ENCODE peak calls at places on chromosomes 16 and 17, in nine cellular contexts. Z is transverse colon, P is prostate gland, H is SK-N-SH, N is sigmoid colon, U is HL-60, W is esophagus muscularis mucosa, V is GM12878, M is K562. E is an unnamed sample.

GRCh38 chr16:82004651-82005490 is 6.4 kb downstream of the SDR42E1 start:
- DNase-seq in U (no peak), W (no peak), P (no peak), H (peak), N (no peak), Z (no peak), M (no peak), V (no peak), E (no peak)

GRCh38 chr17:18158022-18158600 is 25.5 kb upstream of the ALKBH5 start:
- DNase-seq in M (peak), W (peak), H (no peak), P (peak), V (peak), Z (peak), U (peak), N (peak), E (peak)

GRCh38 chr16:17921357-17921978 is 415.1 kb downstream of the NPIPA8 start:
- DNase-seq in W (no peak), N (no peak), Z (peak), U (peak), P (peak), V (no peak), M (peak), H (peak), E (no peak)

GRCh38 chr17:64259922-64260321 is 3.1 kb downstream of the TEX2 start:
- DNase-seq in P (no peak), M (no peak), W (no peak), V (no peak), H (no peak), Z (no peak), N (no peak), U (peak), E (no peak)

GRCh38 chr17:74466111-74466784 is at the start of gene CD300A:
- DNase-seq in W (no peak), N (no peak), V (no peak), M (no peak), Z (no peak), H (no peak), U (peak), P (no peak), E (peak)

GRCh38 chr17:76296186-76296585 is 11.9 kb downstream of the QRICH2 start:
- DNase-seq in W (no peak), U (no peak), M (no peak), N (no peak), Z (no peak), H (no peak), V (no peak), P (no peak), E (no peak)

GRCh38 chr16:17802566-17802965 is 331.8 kb upstream of the XYLT1 start:
- DNase-seq in U (no peak), P (no peak), N (no peak), Z (no peak), V (no peak), W (peak), M (no peak), H (no peak), E (no peak)

GRCh38 chr16:9297437-9298113 is 206.1 kb downstream of the HAPSTR1 start:
- DNase-seq in H (peak), N (peak), P (peak), M (peak), Z (no peak), U (no peak), V (no peak), W (no peak), E (no peak)

GRCh38 chr16:82252582-82252981 is 82.6 kb upstream of the MPHOSPH6 start:
- DNase-seq in H (no peak), M (no peak), W (no peak), V (no peak), Z (no peak), N (no peak), P (no peak), U (no peak), E (no peak)

GRCh38 chr16:27245276-27246231 is 23.0 kb downstream of the NSMCE1 start:
- DNase-seq in M (peak), N (peak), P (no peak), Z (no peak), W (no peak), U (no peak), V (no peak), H (no peak), E (no peak)

GRCh38 chr16:50670476-50670875 is 10.6 kb downstream of the SNX20 start:
- DNase-seq in U (no peak), M (no peak), P (no peak), W (no peak), N (no peak), H (no peak), V (no peak), Z (no peak), E (peak)

GRCh38 chr16:75095637-75096036 is 20.9 kb downstream of the LDHD start:
- DNase-seq in V (no peak), M (no peak), P (no peak), Z (no peak), H (no peak), W (no peak), N (no peak), U (no peak), E (no peak)

GRCh38 chr16:6611535-6611934 is 721.1 kb upstream of the RBFOX1 start:
- DNase-seq in M (peak), V (no peak), W (no peak), U (no peak), Z (no peak), P (no peak), N (no peak), H (no peak), E (no peak)

GRCh38 chr17:19678581-19679418 is 30.2 kb downstream of the ALDH3A2 start:
- DNase-seq in P (no peak), M (no peak), V (no peak), U (no peak), W (no peak), H (no peak), Z (no peak), N (no peak), E (no peak)

GRCh38 chr16:49356728-49357488 is 16.7 kb upstream of the C16orf78 start:
- DNase-seq in P (no peak), Z (peak), W (no peak), H (no peak), U (no peak), N (no peak), V (no peak), M (no peak), E (no peak)

GRCh38 chr16:12358898-12359297 is 382.4 kb downstream of the SNX29 start:
- DNase-seq in Z (no peak), H (no peak), U (no peak), V (no peak), W (no peak), M (no peak), N (no peak), P (no peak), E (no peak)

GRCh38 chr16:57727610-57728009 is 8.0 kb upstream of the KATNB1 start:
- DNase-seq in P (no peak), U (no peak), W (no peak), Z (no peak), N (no peak), V (no peak), M (no peak), H (no peak), E (peak)

DNA sequence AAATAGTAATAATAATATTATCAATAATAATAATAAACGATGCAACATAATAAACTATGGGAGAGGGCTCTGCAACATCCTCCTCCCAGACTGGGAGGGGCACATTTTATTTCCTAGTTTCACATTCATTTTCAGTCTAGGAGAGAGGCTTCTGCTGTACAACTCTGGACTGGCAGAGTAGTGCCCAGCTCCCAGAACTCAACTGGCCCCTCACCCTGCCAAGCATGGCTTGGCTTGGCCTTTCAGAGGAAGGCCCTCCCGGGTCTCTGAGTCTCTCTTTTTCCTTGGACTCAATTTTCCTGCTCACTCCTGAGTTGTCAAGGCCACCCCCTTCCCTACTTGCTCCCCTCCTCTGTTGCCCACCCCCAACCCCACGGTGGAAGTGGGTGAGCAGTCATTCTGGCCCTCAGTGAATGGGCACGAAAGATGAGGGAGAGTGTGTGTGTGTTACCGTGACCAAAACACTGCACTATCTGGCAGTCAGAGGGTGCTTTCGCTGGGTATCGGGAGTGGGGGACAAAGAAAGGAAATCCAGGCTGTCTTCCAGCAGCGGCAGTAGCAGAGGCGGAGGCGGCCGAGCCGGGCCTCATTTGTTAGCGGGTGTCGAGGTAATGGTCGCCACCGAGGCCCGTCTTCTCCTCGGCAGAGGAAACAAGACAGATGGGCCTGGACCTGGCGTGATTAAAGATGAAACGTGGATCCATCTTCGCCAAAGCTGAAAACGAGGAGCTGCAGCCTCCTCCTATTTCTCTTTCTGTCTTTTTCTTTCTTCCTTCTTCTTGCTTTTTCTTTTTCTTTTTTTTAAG is 2.3 kb downstream of the HOXB4 start:
- DNase-seq in Z (no peak), V (no peak), U (no peak), N (no peak), P (no peak), M (peak), W (no peak), H (no peak), E (no peak)
- H3K4me3 ChIP-seq in Z (peak), V (no peak), U (no peak), N (peak), P (no peak), M (peak), W (peak), H (no peak), E (peak)

DNA sequence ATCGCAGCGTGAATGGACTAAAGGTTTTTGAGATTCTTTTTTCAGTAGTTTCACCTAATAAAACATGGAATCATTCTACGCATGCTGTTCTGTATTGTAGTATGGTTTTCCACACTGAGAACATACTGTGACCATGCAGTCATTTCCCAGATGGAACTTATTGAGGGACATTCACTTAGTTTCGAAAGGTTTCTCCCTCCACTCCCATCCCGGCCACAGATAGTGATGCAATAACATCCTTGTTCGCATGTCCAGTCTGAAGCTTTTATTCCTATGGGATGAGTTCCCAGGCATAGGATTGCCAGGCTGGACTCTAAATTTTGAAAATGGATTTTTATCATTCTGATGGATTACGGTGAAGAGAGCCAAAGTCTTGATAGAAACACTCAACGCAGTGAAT is 420.4 kb downstream of the WWOX start:
- DNase-seq in U (no peak), Z (no peak), H (no peak), N (no peak), W (no peak), P (no peak), M (no peak), V (no peak), E (no peak)
- TF ChIP-seq POLR2AphosphoS5 in U (no peak), Z (no peak), H (no peak), N (no peak), W (no peak), P (no peak), M (no peak), V (no peak), E (no peak)

DNA sequence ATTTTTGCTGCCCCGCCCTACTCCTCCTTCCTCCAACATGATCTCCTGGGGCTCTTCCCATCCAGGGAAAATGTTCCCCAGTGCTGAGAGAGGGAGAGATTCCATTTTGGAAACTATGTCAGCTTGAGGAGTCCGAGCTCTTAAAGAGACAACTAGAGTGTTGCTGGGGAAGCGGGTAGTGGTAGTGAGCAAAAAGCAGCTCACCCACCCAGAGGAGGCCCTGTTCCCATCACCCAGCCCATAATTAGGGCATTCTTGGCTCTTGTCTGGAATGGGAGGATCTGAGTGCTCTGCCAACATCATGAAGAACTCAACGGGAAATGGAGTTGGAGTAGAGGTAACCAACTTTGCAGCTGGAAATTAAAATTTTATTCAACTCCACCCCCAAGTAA is 9.1 kb upstream of the MSL1 start:
- DNase-seq in H (no peak), N (peak), W (no peak), P (no peak), M (no peak), V (no peak), U (no peak), Z (no peak), E (no peak)
- H3K4me3 ChIP-seq in H (no peak), N (peak), W (peak), P (no peak), M (no peak), V (no peak), U (no peak), Z (no peak), E (no peak)

GRCh38 chr16:54140788-54141136 is 145.8 kb downstream of the IRX3 start:
- DNase-seq in N (no peak), M (no peak), P (no peak), Z (no peak), H (no peak), V (no peak), W (no peak), U (no peak), E (no peak)
- TF ChIP-seq POLR2AphosphoS5 in N (no peak), M (no peak), P (no peak), Z (no peak), H (no peak), V (no peak), W (no peak), U (no peak), E (no peak)

GRCh38 chr17:78379134-78379497 is 667 bp downstream of the PGS1 start:
- DNase-seq in V (no peak), U (no peak), W (no peak), M (no peak), N (no peak), Z (no peak), H (no peak), P (no peak), E (no peak)

GRCh38 chr17:78381601-78382168 is 3.2 kb downstream of the PGS1 start:
- DNase-seq in N (no peak), M (peak), W (no peak), P (no peak), Z (no peak), U (peak), H (no peak), V (no peak), E (no peak)

GRCh38 chr17:78377858-78378224 is 608 bp upstream of the PGS1 start:
- DNase-seq in Z (no peak), M (no peak), P (no peak), N (no peak), U (no peak), V (no peak), W (no peak), H (no peak), E (peak)

GRCh38 chr17:78378225-78379133 is at the start of gene PGS1:
- DNase-seq in P (peak), U (peak), V (no peak), Z (peak), W (no peak), H (peak), N (peak), M (peak), E (peak)

DNA sequence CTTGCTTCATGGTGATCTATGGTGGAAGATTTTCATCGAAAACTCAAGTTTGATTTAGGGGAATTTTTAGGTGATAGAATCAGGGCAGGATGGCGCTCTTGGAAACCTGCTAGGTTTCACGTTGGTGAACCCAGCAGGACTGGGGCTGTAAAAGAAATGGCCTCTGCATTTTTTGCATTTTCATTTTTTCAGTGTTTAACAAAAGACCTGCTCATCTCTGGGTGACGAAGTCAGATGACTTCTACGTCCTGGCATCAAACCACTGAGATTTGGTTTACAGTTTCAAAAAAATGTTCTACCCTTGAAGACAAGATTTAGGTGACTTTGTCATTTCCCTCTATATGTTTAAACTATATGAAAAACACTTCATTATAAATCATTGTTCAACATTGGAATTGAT is 1.9 kb downstream of the PGS1 start:
- DNase-seq in M (no peak), P (no peak), V (no peak), U (no peak), W (no peak), Z (no peak), H (no peak), N (no peak), E (no peak)
- H3K4me3 ChIP-seq in M (no peak), P (no peak), V (peak), U (peak), W (no peak), Z (no peak), H (no peak), N (no peak), E (no peak)

DNA sequence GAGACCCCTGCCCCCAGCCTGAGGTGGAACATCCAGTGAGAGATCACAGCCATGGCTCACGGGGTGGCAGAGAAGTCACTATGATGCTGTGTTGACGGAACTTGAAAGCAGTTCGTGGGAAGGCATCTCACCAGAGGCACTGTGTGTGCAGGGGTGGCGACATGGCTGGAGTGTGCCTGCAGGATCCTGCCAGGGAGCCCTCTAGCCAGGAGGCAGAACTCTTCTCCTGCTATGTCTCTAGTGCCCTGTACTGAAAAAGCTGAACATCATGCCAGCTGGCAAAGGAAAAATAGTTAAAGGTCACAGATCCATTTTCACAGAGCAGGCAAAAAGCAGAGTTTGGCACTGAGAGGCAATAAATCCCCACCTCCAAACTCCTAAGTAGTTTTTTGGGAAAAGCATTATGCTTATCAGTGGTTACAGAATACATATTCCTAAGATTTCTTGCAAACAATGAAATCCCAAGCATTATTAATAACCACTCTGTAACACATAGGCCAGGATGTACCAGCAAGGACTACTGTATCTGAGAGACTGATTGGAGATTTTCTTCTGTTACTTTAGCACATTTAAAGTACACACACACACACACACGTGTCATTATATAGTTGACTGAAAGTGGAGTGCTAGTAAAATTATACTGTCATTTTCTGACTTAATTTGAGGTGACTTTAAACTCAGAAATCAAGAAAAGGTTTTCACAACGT is 36.8 kb downstream of the TNRC6C start:
- DNase-seq in U (no peak), W (no peak), H (peak), N (no peak), Z (no peak), P (no peak), M (no peak), V (no peak), E (no peak)
- TF ChIP-seq POLR2AphosphoS5 in U (no peak), W (no peak), H (no peak), N (no peak), Z (no peak), P (no peak), M (no peak), V (no peak), E (no peak)

GRCh38 chr17:13337171-13337570 is 264.6 kb downstream of the HS3ST3A1 start:
- DNase-seq in P (no peak), W (no peak), Z (no peak), H (no peak), U (no peak), M (no peak), V (no peak), N (no peak), E (no peak)
- H3K4me3 ChIP-seq in P (no peak), W (no peak), Z (no peak), H (no peak), U (no peak), M (no peak), V (no peak), N (no peak), E (no peak)

DNA sequence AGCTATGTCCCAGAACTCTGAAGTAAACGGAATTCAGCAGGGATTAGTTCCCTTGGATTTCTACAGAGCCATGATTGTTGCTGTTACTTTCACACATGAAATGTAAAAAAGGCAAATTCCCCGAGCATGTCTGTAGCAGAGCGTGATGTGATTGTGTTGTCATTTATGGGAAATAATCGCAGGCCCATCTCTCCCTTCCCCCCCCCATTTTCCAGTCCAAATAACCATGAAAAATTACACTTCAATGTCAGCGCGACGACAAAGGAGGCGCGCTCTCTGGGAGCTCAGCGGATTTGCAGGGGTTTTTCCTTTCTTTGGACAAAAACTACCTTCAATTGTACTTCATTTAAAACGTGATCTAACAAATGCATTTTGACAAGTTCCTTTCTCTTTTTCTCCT is 208.9 kb downstream of the ZFHX3 start:
- DNase-seq in H (no peak), U (no peak), N (no peak), P (no peak), V (no peak), M (no peak), W (no peak), Z (no peak), E (no peak)
- TF ChIP-seq POLR2AphosphoS5 in H (no peak), U (no peak), N (no peak), P (no peak), V (no peak), M (no peak), W (no peak), Z (no peak), E (no peak)

GRCh38 chr16:89473791-89474414 is 16.5 kb downstream of the ANKRD11 start:
- DNase-seq in M (no peak), P (no peak), Z (no peak), V (no peak), N (no peak), H (no peak), U (peak), W (no peak), E (peak)

GRCh38 chr16:89472711-89473075 is 17.7 kb downstream of the ANKRD11 start:
- DNase-seq in M (no peak), W (no peak), U (no peak), V (no peak), Z (no peak), H (no peak), P (no peak), N (no peak), E (peak)

GRCh38 chr16:89467382-89467781 is 23.0 kb downstream of the ANKRD11 start:
- DNase-seq in N (no peak), Z (no peak), M (peak), U (no peak), W (no peak), H (no peak), P (no peak), V (no peak), E (peak)

GRCh38 chr16:89473136-89473712 is 17.1 kb downstream of the ANKRD11 start:
- DNase-seq in W (no peak), U (no peak), H (no peak), V (no peak), M (no peak), Z (no peak), N (no peak), P (no peak), E (no peak)

DNA sequence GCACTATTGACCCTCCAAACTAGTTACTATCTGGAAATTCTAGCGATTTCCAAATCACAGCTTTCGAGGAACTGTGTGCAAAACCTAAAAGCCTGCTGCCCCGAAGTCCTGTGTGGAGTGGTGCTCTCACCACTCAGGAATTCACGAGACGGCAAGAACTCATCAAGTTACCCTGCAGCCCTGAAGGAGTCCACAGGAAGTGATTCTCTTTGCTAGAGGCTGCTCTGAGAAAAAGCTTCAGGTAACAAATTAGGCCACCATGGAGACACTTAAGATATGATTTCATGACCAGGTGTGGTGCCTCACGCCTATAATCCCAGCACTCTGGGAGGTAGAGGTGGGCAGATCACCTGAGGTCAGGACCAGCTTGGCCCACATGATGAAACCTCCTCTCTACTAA is 19.1 kb downstream of the ANKRD11 start:
- DNase-seq in W (no peak), P (no peak), U (no peak), M (no peak), N (no peak), V (no peak), Z (no peak), H (no peak), E (peak)
- H3K4me3 ChIP-seq in W (no peak), P (no peak), U (no peak), M (no peak), N (no peak), V (no peak), Z (no peak), H (no peak), E (no peak)